ENCODE peak calls at places on chromosomes 7 and 10, in seven cellular contexts. D is esophagus muscularis mucosa, S is DND-41, F is MM.1S, R is cardiac muscle cell, G is tibial nerve, A is Panc1. K is an unnamed sample. For H3K9me3, H3K4me1 and H3K36me3, the result is how much of the 10 kb centered on the place peaks cover.

GRCh38 chr10:77355844-77356243 is 281.8 kb downstream of the KCNMA1 start:
- DNase-seq in R (no peak), F (no peak), S (no peak), D (no peak), A (peak), G (no peak), K (no peak)

GRCh38 chr7:74476546-74477095 is 22.9 kb downstream of the GTF2IRD1 start:
- DNase-seq in D (no peak), S (no peak), F (no peak), R (no peak), G (no peak), A (no peak), K (no peak)

GRCh38 chr7:114264029-114264428 is 150.6 kb upstream of the FOXP2 start:
- DNase-seq in G (no peak), S (no peak), R (no peak), D (no peak), A (no peak), F (no peak), K (no peak)

GRCh38 chr10:122495406-122496340 is 34.3 kb downstream of the HTRA1 start:
- DNase-seq in S (peak), F (no peak), G (no peak), D (no peak), R (peak), A (no peak), K (no peak)

GRCh38 chr7:105353752-105354328 is 34.9 kb downstream of the SRPK2 start:
- DNase-seq in S (peak), A (no peak), G (peak), D (no peak), F (no peak), R (no peak), K (no peak)

GRCh38 chr7:151247016-151247580 is 1.4 kb downstream of the SMARCD3 start:
- DNase-seq in F (no peak), R (peak), G (no peak), D (no peak), S (no peak), A (no peak), K (no peak)

GRCh38 chr7:36658603-36659516 is 65.4 kb downstream of the AOAH start:
- DNase-seq in R (no peak), D (peak), A (peak), G (no peak), F (no peak), S (no peak), K (no peak)

GRCh38 chr10:86671419-86671818 is 3.1 kb downstream of the LDB3 start:
- DNase-seq in S (no peak), G (no peak), R (no peak), D (no peak), F (no peak), A (no peak), K (no peak)

GRCh38 chr10:59098811-59099452 is 77.5 kb upstream of the PHYHIPL start:
- DNase-seq in A (no peak), G (no peak), S (no peak), R (no peak), F (no peak), D (no peak), K (no peak)

GRCh38 chr10:48241301-48241700 is 33.2 kb downstream of the FRMPD2 start:
- DNase-seq in D (peak), G (no peak), R (no peak), F (no peak), S (no peak), A (no peak), K (no peak)

GRCh38 chr7:131328387-131329175 is 905 bp downstream of the MKLN1 start:
- DNase-seq in R (no peak), G (no peak), S (no peak), F (peak), A (no peak), D (no peak), K (no peak)

GRCh38 chr7:147079083-147079482 is 962.5 kb downstream of the CNTNAP2 start:
- DNase-seq in A (no peak), R (no peak), F (no peak), D (no peak), S (no peak), G (no peak), K (no peak)

GRCh38 chr7:15209385-15209784 is 306.8 kb upstream of the DGKB start:
- DNase-seq in F (no peak), R (peak), S (no peak), D (no peak), G (no peak), A (no peak), K (no peak)
- H3K9me3 ChIP-seq in F (under half), R (under half), S (under half), D (under half), G (under half), A (under half), K (under half)

GRCh38 chr10:3528823-3529222 is 256.2 kb downstream of the KLF6 start:
- DNase-seq in F (no peak), S (no peak), A (no peak), D (no peak), G (no peak), R (no peak), K (no peak)
- H3K4me1 ChIP-seq in F (under half), S (under half), A (under half), D (under half), G (under half), R (under half), K (under half)

GRCh38 chr10:3104251-3104918 is 37.0 kb downstream of the PFKP start:
- DNase-seq in F (no peak), G (no peak), S (no peak), A (no peak), D (no peak), R (no peak), K (no peak)
- H3K36me3 ChIP-seq in F (under half), G (under half), S (half or more), A (under half), D (half or more), R (half or more), K (under half)

DNA sequence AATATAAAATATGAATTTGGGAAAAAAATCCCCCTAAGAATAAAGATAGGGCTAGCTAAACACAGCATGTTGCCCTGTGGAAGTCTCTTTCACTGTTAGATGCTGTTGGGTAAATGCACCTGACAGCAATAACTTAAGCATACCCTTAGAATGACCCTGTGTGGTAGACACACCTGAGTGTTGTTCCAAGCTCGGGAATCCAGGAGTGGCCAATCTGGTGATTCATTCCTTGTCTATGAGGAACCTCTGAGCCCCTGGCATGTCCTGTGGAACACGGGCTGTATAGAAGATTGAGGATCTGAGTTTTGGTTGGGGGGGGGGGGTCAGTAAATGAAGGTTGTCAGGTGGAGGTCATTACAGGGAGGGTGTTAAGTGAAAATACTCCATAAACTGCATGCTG is 730.0 kb upstream of the IGFBP3 start:
- DNase-seq in D (peak), S (no peak), A (no peak), R (no peak), G (no peak), F (no peak), K (no peak)
- H3K9me3 ChIP-seq in D (under half), S (under half), A (under half), R (under half), G (under half), F (under half), K (under half)

GRCh38 chr7:42108803-42109528 is 128.0 kb downstream of the GLI3 start:
- DNase-seq in G (no peak), F (no peak), D (no peak), S (no peak), A (no peak), R (no peak), K (no peak)
- H3K4me1 ChIP-seq in G (under half), F (under half), D (half or more), S (under half), A (under half), R (under half), K (under half)

GRCh38 chr10:96301616-96302015 is 2.6 kb upstream of the DNTT start:
- DNase-seq in A (no peak), S (no peak), D (no peak), R (no peak), G (no peak), F (no peak), K (no peak)
- H3K36me3 ChIP-seq in A (under half), S (under half), D (under half), R (under half), G (under half), F (under half), K (under half)

K was measured in iPS DF 6.9.